ENCODE peak calls at places on chromosomes 5 and 9, in five cellular contexts. One of them, this sample, is unnamed.
A peak's percentile ranks its signal among the peaks of the same experiment; 100 is the strongest.

GRCh38 chr9:34985311-34985899 is 4.1 kb upstream of the DNAJB5 start:
- DNase-seq in prostate gland: peak; percentile 31
- DNase-seq in A549: peak; percentile 45
- DNase-seq in testis: peak; percentile 91
- DNase-seq in small intestine: peak; percentile 54
- DNase-seq in this sample: peak; percentile 78

GRCh38 chr9:76773051-76773450 is 8.8 kb downstream of the PCA3 start:
- DNase-seq in prostate gland: no peak
- DNase-seq in A549: no peak
- DNase-seq in testis: no peak
- DNase-seq in small intestine: no peak
- DNase-seq in this sample: no peak

GRCh38 chr5:72955143-72955767 is 586 bp upstream of the FCHO2 start:
- DNase-seq in prostate gland: no peak
- DNase-seq in A549: no peak
- DNase-seq in testis: peak; percentile 78
- DNase-seq in small intestine: peak; percentile 82
- DNase-seq in this sample: no peak

GRCh38 chr5:50744761-50745160 is 78.3 kb downstream of the PARP8 start:
- DNase-seq in prostate gland: no peak
- DNase-seq in A549: no peak
- DNase-seq in testis: no peak
- DNase-seq in small intestine: peak; percentile 64
- DNase-seq in this sample: no peak

GRCh38 chr9:111631071-111631971 is at the start of gene DNAJC25:
- DNase-seq in prostate gland: peak; percentile 97
- DNase-seq in A549: peak; percentile 99
- DNase-seq in testis: peak; percentile 97
- DNase-seq in small intestine: peak; percentile 99
- DNase-seq in this sample: peak; percentile 94

GRCh38 chr9:94014845-94015244 is 59.7 kb upstream of the BARX1 start:
- DNase-seq in prostate gland: no peak
- DNase-seq in A549: no peak
- DNase-seq in testis: no peak
- DNase-seq in small intestine: no peak
- DNase-seq in this sample: no peak

GRCh38 chr9:135397142-135397541 is 82.4 kb upstream of the PPP1R26 start:
- DNase-seq in prostate gland: no peak
- DNase-seq in A549: no peak
- DNase-seq in testis: no peak
- DNase-seq in small intestine: no peak
- DNase-seq in this sample: no peak

GRCh38 chr5:80725446-80725845 is 70.7 kb upstream of the DHFR start:
- DNase-seq in prostate gland: no peak
- DNase-seq in A549: no peak
- DNase-seq in testis: no peak
- DNase-seq in small intestine: no peak
- DNase-seq in this sample: no peak

GRCh38 chr5:154614125-154614524 is 136.1 kb upstream of the HAND1 start:
- DNase-seq in prostate gland: no peak
- DNase-seq in A549: no peak
- DNase-seq in testis: no peak
- DNase-seq in small intestine: no peak
- DNase-seq in this sample: no peak

GRCh38 chr5:134072471-134073220 is 41.8 kb upstream of the TCF7 start:
- DNase-seq in prostate gland: no peak
- DNase-seq in A549: no peak
- DNase-seq in testis: no peak
- DNase-seq in small intestine: no peak
- DNase-seq in this sample: no peak

GRCh38 chr9:109232449-109232848 is 65.4 kb upstream of the FRRS1L start:
- DNase-seq in prostate gland: no peak
- DNase-seq in A549: no peak
- DNase-seq in testis: no peak
- DNase-seq in small intestine: no peak
- DNase-seq in this sample: no peak

GRCh38 chr9:89576404-89576824 is 28.4 kb upstream of the GADD45G start:
- DNase-seq in prostate gland: no peak
- DNase-seq in A549: peak; percentile 38
- DNase-seq in testis: no peak
- DNase-seq in small intestine: peak; percentile 25
- DNase-seq in this sample: no peak

GRCh38 chr5:57298985-57299491 is 125.2 kb downstream of the GPBP1 start:
- DNase-seq in prostate gland: peak; percentile 5
- DNase-seq in A549: peak; percentile 35
- DNase-seq in testis: peak; percentile 31
- DNase-seq in small intestine: peak; percentile 68
- DNase-seq in this sample: no peak

GRCh38 chr5:109656829-109657228 is 32.9 kb upstream of the MAN2A1 start:
- DNase-seq in prostate gland: peak; percentile 11
- DNase-seq in A549: no peak
- DNase-seq in testis: peak; percentile 63
- DNase-seq in small intestine: no peak
- DNase-seq in this sample: no peak

GRCh38 chr9:98944130-98945074 is 695 bp downstream of the COL15A1 start:
- DNase-seq in prostate gland: no peak
- DNase-seq in A549: peak; percentile 13
- DNase-seq in testis: peak; percentile 38
- DNase-seq in small intestine: no peak
- DNase-seq in this sample: no peak

GRCh38 chr9:134333874-134334581 is 7.8 kb downstream of the RXRA start:
- DNase-seq in prostate gland: no peak
- DNase-seq in A549: no peak
- DNase-seq in testis: no peak
- DNase-seq in small intestine: peak; percentile 57
- DNase-seq in this sample: no peak

GRCh38 chr9:134335095-134335489 is 8.8 kb downstream of the RXRA start:
- DNase-seq in prostate gland: no peak
- DNase-seq in A549: no peak
- DNase-seq in testis: no peak
- DNase-seq in small intestine: no peak
- DNase-seq in this sample: no peak

GRCh38 chr9:134332841-134333233 is 6.6 kb downstream of the RXRA start:
- DNase-seq in prostate gland: no peak
- DNase-seq in A549: no peak
- DNase-seq in testis: no peak
- DNase-seq in small intestine: no peak
- DNase-seq in this sample: no peak

GRCh38 chr9:134332266-134332665 is 6.0 kb downstream of the RXRA start:
- DNase-seq in prostate gland: no peak
- DNase-seq in A549: no peak
- DNase-seq in testis: no peak
- DNase-seq in small intestine: no peak
- DNase-seq in this sample: no peak

DNA sequence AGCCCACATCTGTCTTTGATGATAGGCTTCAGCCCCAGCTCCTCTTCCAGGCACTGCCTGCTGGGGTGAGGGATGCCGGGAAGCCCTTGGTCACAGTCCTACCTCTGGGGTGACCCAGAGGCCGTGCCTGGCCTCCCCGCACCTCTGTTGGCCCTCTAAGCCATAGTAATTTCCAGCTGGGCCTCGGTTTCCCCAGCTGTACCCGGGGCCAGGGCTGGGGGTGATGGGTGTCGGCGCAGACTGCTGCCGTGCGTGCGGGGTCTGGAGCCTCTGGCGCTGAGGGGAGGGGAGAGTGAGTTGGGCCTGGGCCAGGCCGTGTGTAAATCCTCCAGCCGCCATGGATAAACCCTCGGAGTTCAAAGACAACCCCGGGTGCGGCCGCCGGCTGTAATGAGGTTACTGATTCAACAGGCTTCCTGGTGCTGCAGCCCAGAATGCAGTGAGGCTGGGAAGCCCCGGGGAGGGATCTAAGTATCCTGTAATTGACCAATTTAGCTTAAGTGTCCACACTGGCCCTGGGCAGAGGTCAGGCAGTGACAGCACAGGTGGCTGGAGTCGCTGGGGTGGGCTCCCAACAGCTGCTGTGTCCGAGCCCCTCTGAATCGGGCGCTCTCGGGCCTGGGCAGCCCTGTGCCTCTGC is 7.1 kb downstream of the RXRA start:
- DNase-seq in prostate gland: no peak
- DNase-seq in A549: no peak
- DNase-seq in testis: no peak
- DNase-seq in small intestine: peak; percentile 90
- DNase-seq in this sample: no peak
- H3K4me1 ChIP-seq in prostate gland: peaks cover 42% of the 10 kb centered on the region
- H3K4me1 ChIP-seq in A549: peaks cover 39% of the 10 kb centered on the region
- H3K4me1 ChIP-seq in testis: peaks cover 66% of the 10 kb centered on the region
- H3K4me1 ChIP-seq in small intestine: peaks cover 26% of the 10 kb centered on the region
- H3K4me1 ChIP-seq in this sample: peaks cover 27% of the 10 kb centered on the region

DNA sequence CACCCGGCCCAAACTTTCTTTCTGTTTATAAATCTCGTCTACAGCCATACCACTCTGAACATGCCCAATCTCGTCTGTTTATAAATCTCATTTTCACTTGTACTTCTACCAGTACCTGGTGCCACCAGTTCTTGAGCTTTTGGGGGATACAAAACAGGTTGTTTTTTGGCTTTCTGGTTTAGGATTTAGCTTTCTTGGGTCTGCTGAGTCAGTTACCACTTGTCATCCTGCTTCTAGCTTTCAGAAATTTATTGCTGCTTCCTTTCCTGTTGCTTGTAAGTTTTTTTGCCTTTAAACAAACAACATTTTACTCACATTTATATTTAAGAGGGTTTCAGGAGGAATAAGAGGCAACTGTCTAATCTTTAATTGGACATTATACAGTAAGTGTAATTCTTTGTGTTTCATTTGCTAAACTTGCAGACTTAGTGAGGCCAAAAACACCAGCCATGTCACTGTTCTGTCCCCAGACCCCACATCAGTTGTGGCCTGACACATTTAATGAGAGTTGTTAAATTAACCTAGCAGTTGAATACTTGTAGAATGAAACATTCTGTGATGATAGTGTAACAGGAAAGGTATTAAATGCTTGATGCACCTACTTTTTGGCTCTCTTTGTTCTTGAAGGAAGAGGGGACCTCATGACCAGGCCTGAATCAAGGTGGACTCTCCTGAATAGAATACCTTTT is 11.8 kb downstream of the NDFIP1 start:
- DNase-seq in prostate gland: no peak
- DNase-seq in A549: no peak
- DNase-seq in testis: no peak
- DNase-seq in small intestine: no peak
- DNase-seq in this sample: no peak
- H3K4me1 ChIP-seq in prostate gland: no peaks in the 10 kb centered on the region
- H3K4me1 ChIP-seq in A549: peaks cover 7% of the 10 kb centered on the region
- H3K4me1 ChIP-seq in testis: peaks cover 28% of the 10 kb centered on the region
- H3K4me1 ChIP-seq in small intestine: peaks cover 2% of the 10 kb centered on the region
- H3K4me1 ChIP-seq in this sample: no peaks in the 10 kb centered on the region

DNA sequence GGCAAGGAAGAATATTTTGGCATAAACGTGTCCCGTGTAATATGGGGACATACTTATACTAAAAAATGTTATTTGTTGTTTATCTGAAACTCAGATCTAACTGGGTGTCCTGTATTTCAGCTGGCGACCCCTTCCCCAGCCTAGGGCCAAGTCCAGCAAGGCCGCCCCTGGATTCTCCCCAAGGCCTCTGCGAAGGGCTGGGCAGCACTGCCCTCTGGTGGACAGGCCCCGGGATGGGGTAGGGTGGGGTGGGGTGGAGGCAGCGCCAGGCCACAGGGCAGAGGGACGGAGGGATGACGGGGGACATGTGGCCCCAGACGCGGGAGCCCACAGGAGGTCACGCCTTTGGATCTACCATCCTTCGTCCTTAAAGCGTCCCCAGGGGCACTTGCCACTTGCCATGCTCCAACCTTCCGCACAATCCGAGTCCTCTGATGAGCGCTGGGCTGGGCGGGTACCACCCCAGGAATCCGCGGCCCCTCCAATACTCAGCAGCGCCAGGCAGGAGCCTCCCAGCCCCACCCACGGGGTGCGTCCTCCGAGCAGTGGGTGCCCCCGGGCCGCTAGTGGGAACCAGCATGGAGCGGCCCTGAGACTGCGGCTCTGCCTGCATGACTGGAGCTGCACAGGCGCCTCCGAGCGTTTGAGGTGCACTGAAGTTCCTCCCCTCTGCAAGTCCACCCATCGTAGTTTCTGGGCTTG is 7.1 kb upstream of the AGPAT2 start:
- DNase-seq in prostate gland: peak; percentile 42
- DNase-seq in A549: peak; percentile 90
- DNase-seq in testis: no peak
- DNase-seq in small intestine: peak; percentile 81
- DNase-seq in this sample: peak; percentile 87
- H3K4me1 ChIP-seq in prostate gland: peaks cover 4% of the 10 kb centered on the region
- H3K4me1 ChIP-seq in A549: peaks cover 78% of the 10 kb centered on the region
- H3K4me1 ChIP-seq in testis: no peaks in the 10 kb centered on the region
- H3K4me1 ChIP-seq in small intestine: no peaks in the 10 kb centered on the region
- H3K4me1 ChIP-seq in this sample: peaks cover 6% of the 10 kb centered on the region

GRCh38 chr9:133141833-133142594 is 21.0 kb upstream of the RALGDS start:
- DNase-seq in prostate gland: peak; percentile 36
- DNase-seq in A549: no peak
- DNase-seq in testis: no peak
- DNase-seq in small intestine: peak; percentile 54
- DNase-seq in this sample: peak; percentile 78
- H3K4me1 ChIP-seq in prostate gland: peaks cover 4% of the 10 kb centered on the region
- H3K4me1 ChIP-seq in A549: peaks cover 33% of the 10 kb centered on the region
- H3K4me1 ChIP-seq in testis: peaks cover 24% of the 10 kb centered on the region
- H3K4me1 ChIP-seq in small intestine: peaks cover 15% of the 10 kb centered on the region
- H3K4me1 ChIP-seq in this sample: peaks cover 27% of the 10 kb centered on the region

This sample was measured in Peyer's patch.